ENCODE peak calls at places on chromosomes 12 and 14, in seven cellular contexts. One of them, this sample, is unnamed. For H3K4me1, the result is how much of the 10 kb centered on the place peaks cover.

GRCh38 chr14:57823015-57823660 is 42.8 kb downstream of the SLC35F4 start:
- DNase-seq in OCI-LY7: no peak
- DNase-seq in IMR-90: no peak
- DNase-seq in Caco-2: no peak
- DNase-seq in GM23248: peak
- DNase-seq in uterus: no peak
- DNase-seq in pancreas: no peak
- DNase-seq in this sample: no peak

GRCh38 chr12:32545413-32545970 is 133.6 kb upstream of the DNM1L start:
- DNase-seq in pancreas: no peak
- DNase-seq in uterus: no peak
- DNase-seq in GM23248: no peak
- DNase-seq in Caco-2: no peak
- DNase-seq in OCI-LY7: peak
- DNase-seq in IMR-90: no peak
- DNase-seq in this sample: no peak

GRCh38 chr12:6662602-6662905 is 365 bp downstream of the ING4 start:
- DNase-seq in OCI-LY7: no peak
- DNase-seq in pancreas: no peak
- DNase-seq in GM23248: no peak
- DNase-seq in IMR-90: no peak
- DNase-seq in Caco-2: no peak
- DNase-seq in uterus: no peak
- DNase-seq in this sample: no peak

GRCh38 chr14:32711103-32711680 is 227.5 kb upstream of the NPAS3 start:
- DNase-seq in Caco-2: no peak
- DNase-seq in GM23248: peak
- DNase-seq in uterus: no peak
- DNase-seq in OCI-LY7: peak
- DNase-seq in pancreas: peak
- DNase-seq in IMR-90: peak
- DNase-seq in this sample: no peak

GRCh38 chr12:124508323-124509096 is 58.9 kb downstream of the NCOR2 start:
- DNase-seq in IMR-90: peak
- DNase-seq in GM23248: peak
- DNase-seq in Caco-2: no peak
- DNase-seq in pancreas: no peak
- DNase-seq in uterus: peak
- DNase-seq in OCI-LY7: no peak
- DNase-seq in this sample: peak

GRCh38 chr12:10361084-10361483 is 28.8 kb downstream of the KLRK1 start:
- DNase-seq in pancreas: no peak
- DNase-seq in OCI-LY7: no peak
- DNase-seq in GM23248: no peak
- DNase-seq in IMR-90: no peak
- DNase-seq in Caco-2: no peak
- DNase-seq in uterus: no peak
- DNase-seq in this sample: no peak

GRCh38 chr14:68621400-68622365 is 171.2 kb downstream of the ZFP36L1 start:
- DNase-seq in pancreas: no peak
- DNase-seq in GM23248: peak
- DNase-seq in uterus: peak
- DNase-seq in Caco-2: no peak
- DNase-seq in OCI-LY7: no peak
- DNase-seq in IMR-90: peak
- DNase-seq in this sample: peak

GRCh38 chr14:36781897-36782296 is 120.2 kb downstream of the PAX9 start:
- DNase-seq in GM23248: no peak
- DNase-seq in uterus: no peak
- DNase-seq in pancreas: no peak
- DNase-seq in IMR-90: no peak
- DNase-seq in OCI-LY7: no peak
- DNase-seq in Caco-2: no peak
- DNase-seq in this sample: no peak

GRCh38 chr12:76346798-76347420 is 1.3 kb downstream of the BBS10 start:
- DNase-seq in GM23248: peak
- DNase-seq in Caco-2: peak
- DNase-seq in OCI-LY7: peak
- DNase-seq in pancreas: no peak
- DNase-seq in IMR-90: peak
- DNase-seq in uterus: no peak
- DNase-seq in this sample: peak

GRCh38 chr12:47943492-47944359 is 19.7 kb upstream of the TMEM106C start:
- DNase-seq in IMR-90: no peak
- DNase-seq in Caco-2: no peak
- DNase-seq in GM23248: no peak
- DNase-seq in pancreas: peak
- DNase-seq in OCI-LY7: no peak
- DNase-seq in uterus: no peak
- DNase-seq in this sample: no peak

GRCh38 chr12:99627459-99627858 is 20.1 kb upstream of the GARIN6 start:
- DNase-seq in IMR-90: no peak
- DNase-seq in GM23248: no peak
- DNase-seq in OCI-LY7: no peak
- DNase-seq in uterus: no peak
- DNase-seq in Caco-2: no peak
- DNase-seq in pancreas: no peak
- DNase-seq in this sample: no peak

DNA sequence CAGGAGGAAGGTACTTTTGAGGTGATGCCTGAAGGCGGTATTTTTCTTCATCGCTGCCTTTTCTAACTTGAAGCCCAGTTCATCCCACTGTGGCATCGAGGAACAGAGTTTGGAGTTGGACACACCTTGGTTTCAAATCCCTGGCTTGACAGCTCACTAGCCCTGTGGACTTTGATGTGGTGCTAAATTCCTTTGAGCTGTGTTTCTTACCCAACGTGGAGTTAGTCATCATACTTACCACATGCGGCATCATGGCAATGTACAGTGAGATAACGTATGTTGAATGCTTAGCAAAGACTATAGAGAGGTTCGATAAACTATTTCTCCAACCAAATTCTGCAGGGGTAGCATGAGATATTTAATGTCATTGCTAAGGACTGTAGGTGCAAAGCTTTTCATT is 3.4 kb downstream of the PLEKHG3 start:
- DNase-seq in uterus: no peak
- DNase-seq in pancreas: peak
- DNase-seq in IMR-90: peak
- DNase-seq in Caco-2: no peak
- DNase-seq in OCI-LY7: no peak
- DNase-seq in GM23248: peak
- DNase-seq in this sample: no peak
- H3K4me1 ChIP-seq in uterus: under half
- H3K4me1 ChIP-seq in pancreas: under half
- H3K4me1 ChIP-seq in IMR-90: under half
- H3K4me1 ChIP-seq in Caco-2: under half
- H3K4me1 ChIP-seq in OCI-LY7: under half
- H3K4me1 ChIP-seq in GM23248: under half
- H3K4me1 ChIP-seq in this sample: half or more

DNA sequence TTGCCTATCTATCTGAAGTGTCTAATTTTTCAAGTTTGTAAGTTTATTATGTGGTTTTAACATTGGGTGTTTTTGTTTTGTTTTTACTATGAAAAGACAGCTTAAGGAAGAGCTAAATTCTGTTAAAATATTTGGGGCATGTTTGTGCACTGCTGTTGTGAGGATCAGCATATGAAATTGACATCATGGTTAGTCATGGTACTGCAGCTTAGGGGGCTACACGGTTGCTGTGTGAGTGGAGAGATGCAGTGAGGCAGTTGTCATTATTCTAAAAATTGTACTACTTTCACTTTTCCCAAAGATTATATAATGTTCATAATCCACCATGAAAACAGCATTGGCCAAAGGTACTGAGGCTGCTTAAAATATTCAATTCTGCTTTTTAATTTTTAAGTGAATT is 49.0 kb downstream of the ZC3H14 start:
- DNase-seq in Caco-2: no peak
- DNase-seq in OCI-LY7: no peak
- DNase-seq in uterus: no peak
- DNase-seq in IMR-90: peak
- DNase-seq in pancreas: no peak
- DNase-seq in GM23248: peak
- DNase-seq in this sample: no peak
- H3K4me1 ChIP-seq in Caco-2: under half
- H3K4me1 ChIP-seq in OCI-LY7: under half
- H3K4me1 ChIP-seq in uterus: under half
- H3K4me1 ChIP-seq in IMR-90: under half
- H3K4me1 ChIP-seq in pancreas: under half
- H3K4me1 ChIP-seq in GM23248: under half
- H3K4me1 ChIP-seq in this sample: under half

GRCh38 chr12:92974759-92975158 is 45.7 kb upstream of the EEA1 start:
- DNase-seq in pancreas: no peak
- DNase-seq in OCI-LY7: no peak
- DNase-seq in uterus: no peak
- DNase-seq in Caco-2: no peak
- DNase-seq in IMR-90: no peak
- DNase-seq in GM23248: no peak
- DNase-seq in this sample: no peak
- H3K4me1 ChIP-seq in pancreas: under half
- H3K4me1 ChIP-seq in OCI-LY7: under half
- H3K4me1 ChIP-seq in uterus: under half
- H3K4me1 ChIP-seq in Caco-2: under half
- H3K4me1 ChIP-seq in IMR-90: under half
- H3K4me1 ChIP-seq in GM23248: under half
- H3K4me1 ChIP-seq in this sample: under half

DNA sequence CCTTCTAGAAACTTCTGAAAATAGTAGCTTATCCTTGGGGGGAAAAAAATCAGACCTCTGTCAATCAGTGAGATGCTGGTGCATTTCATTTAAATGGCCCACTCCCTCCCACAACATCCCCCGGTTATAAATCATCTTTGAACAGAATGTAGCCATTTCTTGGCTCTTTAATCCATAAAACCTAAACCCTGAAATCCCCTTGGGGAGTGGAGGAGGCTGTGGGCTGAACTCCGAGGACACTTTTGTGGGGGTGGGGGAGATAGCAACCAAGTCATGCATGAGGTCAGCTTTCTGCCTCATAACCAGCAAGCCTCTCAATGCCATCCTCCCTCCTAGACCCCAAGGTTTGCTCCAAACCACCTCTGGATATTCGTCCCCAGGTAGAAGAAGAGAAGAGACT is 21.0 kb downstream of the HRK start:
- DNase-seq in IMR-90: no peak
- DNase-seq in OCI-LY7: no peak
- DNase-seq in pancreas: no peak
- DNase-seq in Caco-2: no peak
- DNase-seq in uterus: no peak
- DNase-seq in GM23248: no peak
- DNase-seq in this sample: no peak
- H3K4me1 ChIP-seq in IMR-90: under half
- H3K4me1 ChIP-seq in OCI-LY7: half or more
- H3K4me1 ChIP-seq in pancreas: under half
- H3K4me1 ChIP-seq in Caco-2: under half
- H3K4me1 ChIP-seq in uterus: under half
- H3K4me1 ChIP-seq in GM23248: under half
- H3K4me1 ChIP-seq in this sample: under half

GRCh38 chr12:50207424-50207823 is 40.3 kb upstream of the CERS5 start:
- DNase-seq in OCI-LY7: no peak
- DNase-seq in GM23248: no peak
- DNase-seq in pancreas: no peak
- DNase-seq in IMR-90: no peak
- DNase-seq in Caco-2: no peak
- DNase-seq in uterus: no peak
- DNase-seq in this sample: no peak
- H3K4me1 ChIP-seq in OCI-LY7: under half
- H3K4me1 ChIP-seq in GM23248: under half
- H3K4me1 ChIP-seq in pancreas: under half
- H3K4me1 ChIP-seq in IMR-90: under half
- H3K4me1 ChIP-seq in Caco-2: under half
- H3K4me1 ChIP-seq in uterus: under half
- H3K4me1 ChIP-seq in this sample: under half

GRCh38 chr14:106848330-106849121 is 1322.1 kb downstream of the TMEM121 start:
- DNase-seq in GM23248: no peak
- DNase-seq in pancreas: peak
- DNase-seq in Caco-2: peak
- DNase-seq in IMR-90: no peak
- DNase-seq in OCI-LY7: peak
- DNase-seq in uterus: peak
- DNase-seq in this sample: no peak

GRCh38 chr14:106846218-106846617 is 1319.8 kb downstream of the TMEM121 start:
- DNase-seq in pancreas: no peak
- DNase-seq in OCI-LY7: peak
- DNase-seq in IMR-90: no peak
- DNase-seq in uterus: no peak
- DNase-seq in Caco-2: no peak
- DNase-seq in GM23248: no peak
- DNase-seq in this sample: no peak

GRCh38 chr14:106845286-106846087 is 1319.1 kb downstream of the TMEM121 start:
- DNase-seq in uterus: no peak
- DNase-seq in Caco-2: peak
- DNase-seq in OCI-LY7: peak
- DNase-seq in IMR-90: no peak
- DNase-seq in GM23248: no peak
- DNase-seq in pancreas: peak
- DNase-seq in this sample: no peak

DNA sequence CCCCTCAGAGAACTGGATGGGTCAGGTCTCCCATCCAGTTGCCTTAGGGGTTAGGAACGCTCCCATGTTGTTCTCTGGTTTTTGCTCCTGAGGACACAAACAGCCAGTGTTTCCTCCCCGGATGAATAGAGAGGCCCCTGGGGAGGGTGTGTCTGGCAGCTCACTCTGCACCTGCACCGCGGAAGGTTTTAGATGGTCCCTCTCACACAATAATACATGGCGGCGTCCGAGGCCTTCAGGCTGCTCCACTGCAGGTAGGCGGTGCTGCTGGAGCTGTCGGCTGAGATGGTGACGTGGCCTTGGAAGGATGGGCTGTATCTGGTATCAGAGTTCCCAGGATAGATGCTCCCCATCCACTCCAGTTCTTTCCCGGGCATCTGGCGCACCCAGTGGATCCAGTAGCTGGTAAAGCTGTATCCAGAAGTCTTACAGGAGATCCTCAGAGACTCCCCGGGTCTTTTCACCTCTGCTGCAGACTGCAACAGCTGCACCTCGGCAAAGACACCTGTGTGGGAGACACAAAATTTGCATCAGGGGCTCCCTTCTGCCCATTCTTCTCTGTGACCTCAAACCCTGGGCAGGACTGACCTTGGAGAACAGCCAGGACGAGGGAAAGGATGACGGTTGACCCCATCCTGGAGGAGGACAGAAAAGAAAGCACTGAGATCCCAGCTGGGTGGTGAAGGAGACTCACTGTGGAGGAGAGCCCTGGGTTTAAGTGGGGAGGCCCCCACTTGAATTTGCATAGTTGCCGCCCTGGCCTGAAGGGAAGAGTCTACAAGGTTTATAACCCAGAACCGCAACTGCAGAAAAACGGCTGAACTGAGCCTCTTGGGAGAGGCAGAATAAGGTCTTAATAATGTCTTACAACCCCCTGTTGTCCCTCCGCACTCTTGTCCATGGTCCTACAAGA is 1324.8 kb downstream of the TMEM121 start:
- DNase-seq in uterus: no peak
- DNase-seq in Caco-2: no peak
- DNase-seq in OCI-LY7: peak
- DNase-seq in GM23248: no peak
- DNase-seq in pancreas: no peak
- DNase-seq in IMR-90: no peak
- DNase-seq in this sample: no peak
- H3K4me1 ChIP-seq in uterus: under half
- H3K4me1 ChIP-seq in Caco-2: under half
- H3K4me1 ChIP-seq in OCI-LY7: half or more
- H3K4me1 ChIP-seq in GM23248: under half
- H3K4me1 ChIP-seq in pancreas: under half
- H3K4me1 ChIP-seq in IMR-90: under half
- H3K4me1 ChIP-seq in this sample: under half

GRCh38 chr14:64703393-64704144 is 655 bp upstream of the PLEKHG3 start:
- DNase-seq in GM23248: peak
- DNase-seq in uterus: no peak
- DNase-seq in OCI-LY7: no peak
- DNase-seq in Caco-2: no peak
- DNase-seq in IMR-90: no peak
- DNase-seq in pancreas: no peak
- DNase-seq in this sample: no peak
- H3K4me1 ChIP-seq in GM23248: under half
- H3K4me1 ChIP-seq in uterus: under half
- H3K4me1 ChIP-seq in OCI-LY7: under half
- H3K4me1 ChIP-seq in Caco-2: under half
- H3K4me1 ChIP-seq in IMR-90: under half
- H3K4me1 ChIP-seq in pancreas: under half
- H3K4me1 ChIP-seq in this sample: under half